ENCODE peak calls at places on chromosomes 11 and 22, in ten cellular contexts. One of them, this sample, is unnamed. For H3K4me1, the result is how much of the 10 kb centered on the place peaks cover.

GRCh38 chr22:50418624-50419023 is 56.2 kb downstream of the SBF1 start:
- DNase-seq in stomach: no peak
- DNase-seq in endodermal cell: no peak
- DNase-seq in left lung: no peak
- DNase-seq in trophoblast cell: no peak
- DNase-seq in HCT116: no peak
- DNase-seq in astrocyte: no peak
- DNase-seq in SJCRH30: no peak
- DNase-seq in lung: no peak
- DNase-seq in MM.1S: no peak
- DNase-seq in this sample: no peak

GRCh38 chr11:76782526-76783293 is 446 bp upstream of the TSKU start:
- DNase-seq in stomach: peak
- DNase-seq in endodermal cell: peak
- DNase-seq in left lung: peak
- DNase-seq in trophoblast cell: peak
- DNase-seq in HCT116: peak
- DNase-seq in astrocyte: peak
- DNase-seq in SJCRH30: peak
- DNase-seq in lung: peak
- DNase-seq in MM.1S: peak
- DNase-seq in this sample: peak

GRCh38 chr11:17741487-17741886 is 6.9 kb downstream of the KCNC1 start:
- DNase-seq in stomach: no peak
- DNase-seq in endodermal cell: no peak
- DNase-seq in left lung: peak
- DNase-seq in trophoblast cell: no peak
- DNase-seq in HCT116: no peak
- DNase-seq in astrocyte: no peak
- DNase-seq in SJCRH30: no peak
- DNase-seq in lung: no peak
- DNase-seq in MM.1S: no peak
- DNase-seq in this sample: no peak

GRCh38 chr11:129852125-129852740 is 36.6 kb downstream of the TMEM45B start:
- DNase-seq in stomach: no peak
- DNase-seq in endodermal cell: no peak
- DNase-seq in left lung: no peak
- DNase-seq in trophoblast cell: peak
- DNase-seq in HCT116: no peak
- DNase-seq in astrocyte: no peak
- DNase-seq in SJCRH30: no peak
- DNase-seq in lung: no peak
- DNase-seq in MM.1S: no peak
- DNase-seq in this sample: no peak

GRCh38 chr11:108092134-108092533 is 29.2 kb upstream of the ACAT1 start:
- DNase-seq in stomach: no peak
- DNase-seq in endodermal cell: no peak
- DNase-seq in left lung: no peak
- DNase-seq in trophoblast cell: no peak
- DNase-seq in HCT116: no peak
- DNase-seq in astrocyte: no peak
- DNase-seq in SJCRH30: no peak
- DNase-seq in lung: no peak
- DNase-seq in MM.1S: no peak
- DNase-seq in this sample: no peak

GRCh38 chr22:25668437-25668836 is 73.6 kb upstream of the MYO18B start:
- DNase-seq in stomach: no peak
- DNase-seq in endodermal cell: no peak
- DNase-seq in left lung: no peak
- DNase-seq in trophoblast cell: no peak
- DNase-seq in HCT116: no peak
- DNase-seq in astrocyte: peak
- DNase-seq in SJCRH30: no peak
- DNase-seq in lung: peak
- DNase-seq in MM.1S: no peak
- DNase-seq in this sample: no peak

GRCh38 chr11:83599066-83599465 is 312.9 kb upstream of the CCDC90B start:
- DNase-seq in stomach: no peak
- DNase-seq in endodermal cell: peak
- DNase-seq in left lung: no peak
- DNase-seq in trophoblast cell: peak
- DNase-seq in HCT116: no peak
- DNase-seq in astrocyte: no peak
- DNase-seq in SJCRH30: no peak
- DNase-seq in lung: no peak
- DNase-seq in MM.1S: no peak
- DNase-seq in this sample: peak

GRCh38 chr22:39917776-39918493 is 17.1 kb downstream of the GRAP2 start:
- DNase-seq in stomach: no peak
- DNase-seq in endodermal cell: no peak
- DNase-seq in left lung: no peak
- DNase-seq in trophoblast cell: no peak
- DNase-seq in HCT116: no peak
- DNase-seq in astrocyte: no peak
- DNase-seq in SJCRH30: no peak
- DNase-seq in lung: no peak
- DNase-seq in MM.1S: no peak
- DNase-seq in this sample: no peak

GRCh38 chr11:2775626-2776350 is 76.0 kb upstream of the KCNQ1OT1 start:
- DNase-seq in stomach: peak
- DNase-seq in endodermal cell: peak
- DNase-seq in left lung: no peak
- DNase-seq in trophoblast cell: no peak
- DNase-seq in HCT116: no peak
- DNase-seq in astrocyte: no peak
- DNase-seq in SJCRH30: no peak
- DNase-seq in lung: peak
- DNase-seq in MM.1S: no peak
- DNase-seq in this sample: no peak

GRCh38 chr11:71197096-71197495 is 55.3 kb downstream of the SHANK2 start:
- DNase-seq in stomach: no peak
- DNase-seq in endodermal cell: no peak
- DNase-seq in left lung: no peak
- DNase-seq in trophoblast cell: no peak
- DNase-seq in HCT116: no peak
- DNase-seq in astrocyte: no peak
- DNase-seq in SJCRH30: no peak
- DNase-seq in lung: no peak
- DNase-seq in MM.1S: no peak
- DNase-seq in this sample: no peak

GRCh38 chr11:101516546-101516945 is 67.3 kb downstream of the TRPC6 start:
- DNase-seq in stomach: no peak
- DNase-seq in endodermal cell: peak
- DNase-seq in left lung: no peak
- DNase-seq in trophoblast cell: no peak
- DNase-seq in HCT116: no peak
- DNase-seq in astrocyte: no peak
- DNase-seq in SJCRH30: no peak
- DNase-seq in lung: no peak
- DNase-seq in MM.1S: no peak
- DNase-seq in this sample: no peak

GRCh38 chr22:41548830-41549211 is 4.6 kb upstream of the POLR3H start:
- DNase-seq in stomach: no peak
- DNase-seq in endodermal cell: no peak
- DNase-seq in left lung: no peak
- DNase-seq in trophoblast cell: no peak
- DNase-seq in HCT116: no peak
- DNase-seq in astrocyte: no peak
- DNase-seq in SJCRH30: no peak
- DNase-seq in lung: no peak
- DNase-seq in MM.1S: no peak
- DNase-seq in this sample: no peak

GRCh38 chr22:40509401-40510134 is 127.0 kb downstream of the MRTFA start:
- DNase-seq in stomach: peak
- DNase-seq in endodermal cell: no peak
- DNase-seq in left lung: no peak
- DNase-seq in trophoblast cell: peak
- DNase-seq in HCT116: no peak
- DNase-seq in astrocyte: peak
- DNase-seq in SJCRH30: no peak
- DNase-seq in lung: peak
- DNase-seq in MM.1S: no peak
- DNase-seq in this sample: no peak

GRCh38 chr22:31272522-31273446 is 19.5 kb downstream of the PIK3IP1 start:
- DNase-seq in stomach: peak
- DNase-seq in endodermal cell: peak
- DNase-seq in left lung: no peak
- DNase-seq in trophoblast cell: peak
- DNase-seq in HCT116: peak
- DNase-seq in astrocyte: no peak
- DNase-seq in SJCRH30: peak
- DNase-seq in lung: peak
- DNase-seq in MM.1S: peak
- DNase-seq in this sample: peak

GRCh38 chr11:33507967-33508366 is 192.7 kb downstream of the C11orf91 start:
- DNase-seq in stomach: no peak
- DNase-seq in endodermal cell: peak
- DNase-seq in left lung: no peak
- DNase-seq in trophoblast cell: peak
- DNase-seq in HCT116: peak
- DNase-seq in astrocyte: no peak
- DNase-seq in SJCRH30: no peak
- DNase-seq in lung: no peak
- DNase-seq in MM.1S: no peak
- DNase-seq in this sample: no peak

GRCh38 chr22:22372063-22372462 is 127.5 kb downstream of the VPREB1 start:
- DNase-seq in stomach: no peak
- DNase-seq in endodermal cell: no peak
- DNase-seq in left lung: no peak
- DNase-seq in trophoblast cell: no peak
- DNase-seq in HCT116: no peak
- DNase-seq in astrocyte: no peak
- DNase-seq in SJCRH30: no peak
- DNase-seq in lung: no peak
- DNase-seq in MM.1S: no peak
- DNase-seq in this sample: no peak

GRCh38 chr22:22376352-22376706 is 131.7 kb downstream of the VPREB1 start:
- DNase-seq in stomach: no peak
- DNase-seq in endodermal cell: no peak
- DNase-seq in left lung: no peak
- DNase-seq in trophoblast cell: no peak
- DNase-seq in HCT116: no peak
- DNase-seq in astrocyte: no peak
- DNase-seq in SJCRH30: no peak
- DNase-seq in lung: no peak
- DNase-seq in MM.1S: no peak
- DNase-seq in this sample: no peak

GRCh38 chr22:22374163-22374562 is 129.6 kb downstream of the VPREB1 start:
- DNase-seq in stomach: no peak
- DNase-seq in endodermal cell: no peak
- DNase-seq in left lung: no peak
- DNase-seq in trophoblast cell: no peak
- DNase-seq in HCT116: no peak
- DNase-seq in astrocyte: no peak
- DNase-seq in SJCRH30: no peak
- DNase-seq in lung: no peak
- DNase-seq in MM.1S: no peak
- DNase-seq in this sample: no peak

GRCh38 chr22:22375586-22376351 is 131.2 kb downstream of the VPREB1 start:
- DNase-seq in stomach: no peak
- DNase-seq in endodermal cell: no peak
- DNase-seq in left lung: no peak
- DNase-seq in trophoblast cell: peak
- DNase-seq in HCT116: no peak
- DNase-seq in astrocyte: no peak
- DNase-seq in SJCRH30: peak
- DNase-seq in lung: no peak
- DNase-seq in MM.1S: peak
- DNase-seq in this sample: no peak

GRCh38 chr22:22374579-22374978 is 130.0 kb downstream of the VPREB1 start:
- DNase-seq in stomach: no peak
- DNase-seq in endodermal cell: no peak
- DNase-seq in left lung: no peak
- DNase-seq in trophoblast cell: no peak
- DNase-seq in HCT116: no peak
- DNase-seq in astrocyte: no peak
- DNase-seq in SJCRH30: no peak
- DNase-seq in lung: no peak
- DNase-seq in MM.1S: no peak
- DNase-seq in this sample: no peak
- H3K4me1 ChIP-seq in stomach: under half
- H3K4me1 ChIP-seq in endodermal cell: under half
- H3K4me1 ChIP-seq in left lung: under half
- H3K4me1 ChIP-seq in trophoblast cell: under half
- H3K4me1 ChIP-seq in HCT116: under half
- H3K4me1 ChIP-seq in astrocyte: under half
- H3K4me1 ChIP-seq in SJCRH30: half or more
- H3K4me1 ChIP-seq in lung: under half
- H3K4me1 ChIP-seq in MM.1S: under half
- H3K4me1 ChIP-seq in this sample: half or more

GRCh38 chr11:44978961-44979331 is 28.3 kb upstream of the TP53I11 start:
- DNase-seq in stomach: peak
- DNase-seq in endodermal cell: peak
- DNase-seq in left lung: peak
- DNase-seq in trophoblast cell: no peak
- DNase-seq in HCT116: no peak
- DNase-seq in astrocyte: no peak
- DNase-seq in SJCRH30: no peak
- DNase-seq in lung: peak
- DNase-seq in MM.1S: no peak
- DNase-seq in this sample: no peak
- H3K27ac ChIP-seq in stomach: peak
- H3K27ac ChIP-seq in endodermal cell: no peak
- H3K27ac ChIP-seq in left lung: peak
- H3K27ac ChIP-seq in trophoblast cell: no peak
- H3K27ac ChIP-seq in HCT116: no peak
- H3K27ac ChIP-seq in astrocyte: no peak
- H3K27ac ChIP-seq in SJCRH30: no peak
- H3K27ac ChIP-seq in lung: no peak
- H3K27ac ChIP-seq in MM.1S: no peak
- H3K27ac ChIP-seq in this sample: no peak

DNA sequence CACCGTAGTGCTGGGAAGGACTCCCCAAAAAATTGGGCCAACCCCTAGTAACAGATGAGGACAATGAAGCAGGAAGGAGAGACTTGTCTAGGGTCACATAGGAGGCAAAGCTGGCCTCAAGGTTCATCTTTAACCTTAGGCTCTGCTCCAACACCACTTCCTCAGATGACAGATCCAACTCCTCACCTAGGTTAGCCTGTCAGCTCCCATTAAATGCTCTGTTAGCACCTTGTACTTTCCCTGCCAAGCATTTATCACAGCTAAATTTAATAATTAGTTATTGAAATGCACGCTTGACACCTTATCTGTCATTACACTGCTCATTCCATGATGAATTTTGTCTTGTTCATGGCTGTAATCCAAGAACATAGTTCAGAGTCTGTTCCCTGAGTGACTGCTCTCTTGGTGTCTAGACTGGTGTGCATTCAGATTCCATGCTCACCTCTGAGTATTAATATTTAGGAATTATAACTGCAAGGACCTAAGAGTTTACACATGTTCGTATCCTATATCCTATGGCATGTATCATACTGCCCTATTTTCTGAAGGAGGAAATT is 18.6 kb downstream of the MAP6 start:
- DNase-seq in stomach: no peak
- DNase-seq in endodermal cell: no peak
- DNase-seq in left lung: no peak
- DNase-seq in trophoblast cell: no peak
- DNase-seq in HCT116: no peak
- DNase-seq in astrocyte: no peak
- DNase-seq in SJCRH30: no peak
- DNase-seq in lung: no peak
- DNase-seq in MM.1S: no peak
- DNase-seq in this sample: no peak
- H3K4me1 ChIP-seq in stomach: under half
- H3K4me1 ChIP-seq in endodermal cell: under half
- H3K4me1 ChIP-seq in left lung: under half
- H3K4me1 ChIP-seq in trophoblast cell: under half
- H3K4me1 ChIP-seq in HCT116: under half
- H3K4me1 ChIP-seq in astrocyte: under half
- H3K4me1 ChIP-seq in SJCRH30: under half
- H3K4me1 ChIP-seq in lung: under half
- H3K4me1 ChIP-seq in MM.1S: under half
- H3K4me1 ChIP-seq in this sample: under half

GRCh38 chr11:5394091-5394490 is 10.5 kb downstream of the OR51M1 start:
- DNase-seq in stomach: no peak
- DNase-seq in endodermal cell: no peak
- DNase-seq in left lung: no peak
- DNase-seq in trophoblast cell: no peak
- DNase-seq in HCT116: no peak
- DNase-seq in astrocyte: no peak
- DNase-seq in SJCRH30: no peak
- DNase-seq in lung: no peak
- DNase-seq in MM.1S: no peak
- DNase-seq in this sample: no peak
- H3K27ac ChIP-seq in stomach: no peak
- H3K27ac ChIP-seq in endodermal cell: no peak
- H3K27ac ChIP-seq in left lung: no peak
- H3K27ac ChIP-seq in trophoblast cell: no peak
- H3K27ac ChIP-seq in HCT116: no peak
- H3K27ac ChIP-seq in astrocyte: no peak
- H3K27ac ChIP-seq in SJCRH30: no peak
- H3K27ac ChIP-seq in lung: no peak
- H3K27ac ChIP-seq in MM.1S: no peak
- H3K27ac ChIP-seq in this sample: no peak

This sample was measured in Karpas-422.